ENCODE peak calls at places on chromosome 22, in seven cellular contexts. K is transverse colon, Q is fibroblast of villous mesenchyme, G is epithelial cell of proximal tubule, R is Panc1, T is AG10803, W is H1. I is an unnamed sample.

GRCh38 chr22:19891350-19892248 is 36.9 kb upstream of the GNB1L start:
- DNase-seq in K (no peak), Q (peak), G (no peak), R (no peak), T (peak), W (peak), I (peak)

GRCh38 chr22:26476705-26477340 is 6.8 kb downstream of the HPS4 start:
- DNase-seq in K (no peak), Q (peak), G (no peak), R (no peak), T (peak), W (no peak), I (no peak)

GRCh38 chr22:26669060-26669481 is 11.7 kb downstream of the MIAT start:
- DNase-seq in K (peak), Q (peak), G (no peak), R (no peak), T (peak), W (no peak), I (peak)

GRCh38 chr22:39522567-39523300 is 2.4 kb downstream of the ATF4 start:
- DNase-seq in K (peak), Q (peak), G (no peak), R (no peak), T (peak), W (no peak), I (peak)

GRCh38 chr22:19703869-19704268 is 10.4 kb upstream of the SEPTIN5 start:
- DNase-seq in K (no peak), Q (no peak), G (no peak), R (no peak), T (no peak), W (no peak), I (no peak)

GRCh38 chr22:19178065-19178658 is 374 bp downstream of the SLC25A1 start:
- DNase-seq in K (peak), Q (no peak), G (no peak), R (no peak), T (no peak), W (no peak), I (peak)

GRCh38 chr22:45007946-45008852 is 1.6 kb downstream of the PHF21B start:
- DNase-seq in K (no peak), Q (peak), G (no peak), R (no peak), T (no peak), W (no peak), I (no peak)

GRCh38 chr22:30266445-30267381 is at the start of gene OSM:
- DNase-seq in K (peak), Q (no peak), G (no peak), R (no peak), T (no peak), W (no peak), I (no peak)

GRCh38 chr22:45442120-45442519 is 28.6 kb downstream of the RIBC2 start:
- DNase-seq in K (no peak), Q (peak), G (no peak), R (no peak), T (no peak), W (no peak), I (no peak)

GRCh38 chr22:30036656-30037055 is 43.6 kb upstream of the HORMAD2 start:
- DNase-seq in K (no peak), Q (peak), G (no peak), R (no peak), T (peak), W (no peak), I (peak)

GRCh38 chr22:35947794-35948425 is 80.7 kb downstream of the RBFOX2 start:
- DNase-seq in K (no peak), Q (no peak), G (no peak), R (no peak), T (no peak), W (no peak), I (peak)

GRCh38 chr22:36884314-36885158 is 23.7 kb downstream of the NCF4 start:
- DNase-seq in K (no peak), Q (peak), G (no peak), R (no peak), T (peak), W (no peak), I (no peak)

GRCh38 chr22:41976070-41976901 is 7.0 kb downstream of the SEPTIN3 start:
- DNase-seq in K (peak), Q (no peak), G (no peak), R (no peak), T (no peak), W (no peak), I (no peak)

GRCh38 chr22:19352766-19353165 is 61.2 kb upstream of the CLTCL1 start:
- DNase-seq in K (no peak), Q (no peak), G (no peak), R (no peak), T (no peak), W (no peak), I (no peak)

GRCh38 chr22:24962094-24962493 is 9.6 kb downstream of the KIAA1671 start:
- DNase-seq in K (no peak), Q (no peak), G (no peak), R (no peak), T (no peak), W (no peak), I (no peak)

GRCh38 chr22:45358127-45358526 is 48.4 kb downstream of the FAM118A start:
- DNase-seq in K (no peak), Q (no peak), G (no peak), R (no peak), T (peak), W (no peak), I (peak)

GRCh38 chr22:42635531-42635930 is 4.9 kb downstream of the ATP5MGL start:
- DNase-seq in K (peak), Q (peak), G (peak), R (peak), T (peak), W (no peak), I (peak)

GRCh38 chr22:17972385-17973181 is 51.8 kb downstream of the MICAL3 start:
- DNase-seq in K (no peak), Q (peak), G (no peak), R (no peak), T (peak), W (no peak), I (peak)

GRCh38 chr22:50701428-50702154 is 29.0 kb downstream of the SHANK3 start:
- DNase-seq in K (no peak), Q (no peak), G (no peak), R (no peak), T (no peak), W (no peak), I (no peak)

GRCh38 chr22:28594784-28595324 is 84.8 kb downstream of the TTC28 start:
- DNase-seq in K (no peak), Q (peak), G (peak), R (peak), T (peak), W (no peak), I (peak)

GRCh38 chr22:45690008-45690407 is 18.4 kb downstream of the ATXN10 start:
- DNase-seq in K (no peak), Q (no peak), G (no peak), R (no peak), T (no peak), W (no peak), I (no peak)

GRCh38 chr22:40716116-40716515 is 36.8 kb downstream of the MCHR1 start:
- DNase-seq in K (no peak), Q (peak), G (no peak), R (no peak), T (no peak), W (no peak), I (no peak)

GRCh38 chr22:40718250-40719204 is 39.2 kb downstream of the MCHR1 start:
- DNase-seq in K (no peak), Q (no peak), G (no peak), R (no peak), T (no peak), W (no peak), I (no peak)

GRCh38 chr22:40712311-40712710 is 33.0 kb downstream of the MCHR1 start:
- DNase-seq in K (no peak), Q (no peak), G (no peak), R (no peak), T (no peak), W (no peak), I (no peak)

GRCh38 chr22:40709752-40710413 is 30.6 kb downstream of the MCHR1 start:
- DNase-seq in K (peak), Q (peak), G (no peak), R (no peak), T (peak), W (no peak), I (no peak)

DNA sequence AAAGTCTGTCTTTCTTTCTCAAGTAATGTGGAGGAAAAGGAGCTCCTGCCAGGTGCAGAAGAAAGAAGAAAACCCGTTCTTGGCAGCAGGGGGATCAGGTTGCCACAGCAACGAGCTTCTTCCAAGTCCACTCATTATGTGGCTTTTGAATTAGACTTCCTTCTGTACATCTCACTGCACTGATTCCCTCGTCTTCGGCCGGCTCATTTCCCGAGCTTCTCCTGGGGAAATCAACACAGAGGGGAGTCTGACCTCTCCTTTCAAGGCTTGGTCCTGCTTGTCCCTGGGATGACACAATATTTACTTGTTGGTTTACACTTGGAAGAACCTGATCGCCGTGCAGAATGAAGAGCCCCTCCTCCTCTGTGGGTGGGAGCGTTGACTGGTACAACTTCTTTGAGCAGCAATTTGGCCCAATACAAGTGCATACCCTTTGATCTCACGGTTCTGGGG is 35.3 kb downstream of the MCHR1 start:
- DNase-seq in K (no peak), Q (no peak), G (no peak), R (no peak), T (peak), W (no peak), I (no peak)
- TF ChIP-seq CTCF in K (no peak), Q (no peak), G (no peak), R (no peak), T (no peak), W (no peak), I (no peak)

DNA sequence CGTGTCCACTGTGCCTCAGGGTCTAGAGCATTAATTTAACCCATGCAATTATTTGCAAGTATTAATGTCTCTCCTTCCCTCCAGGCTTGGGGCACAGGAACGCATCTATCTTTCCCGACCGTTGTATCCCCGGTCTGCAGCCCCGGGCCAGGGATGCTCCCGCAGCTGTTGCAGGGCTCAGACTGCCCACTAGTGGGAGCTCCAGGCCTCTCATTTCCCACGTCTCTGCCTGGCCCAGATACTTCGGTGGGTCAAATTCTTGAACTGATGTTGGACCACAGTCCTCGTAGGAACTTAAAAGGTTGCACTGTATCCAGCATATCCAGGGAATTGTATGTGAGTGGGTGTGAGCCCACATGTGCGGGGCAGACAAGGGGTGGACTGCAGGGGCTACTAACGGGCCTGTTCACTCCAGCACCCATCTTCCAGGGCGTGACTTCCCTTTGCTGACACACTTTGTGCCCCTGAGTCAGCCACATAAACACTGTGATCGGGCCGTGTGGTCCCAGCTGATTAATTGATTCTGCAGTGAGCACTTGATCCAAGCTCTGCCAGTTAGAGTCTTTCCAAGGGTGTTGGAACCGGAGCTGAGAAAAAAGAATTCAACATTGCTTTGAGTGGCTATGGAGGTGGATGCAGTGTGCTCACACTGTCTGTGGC is 451.3 kb downstream of the TBC1D22A start:
- DNase-seq in K (peak), Q (peak), G (no peak), R (peak), T (peak), W (no peak), I (peak)
- TF ChIP-seq CTCF in K (peak), Q (peak), G (peak), R (peak), T (peak), W (peak), I (peak)

DNA sequence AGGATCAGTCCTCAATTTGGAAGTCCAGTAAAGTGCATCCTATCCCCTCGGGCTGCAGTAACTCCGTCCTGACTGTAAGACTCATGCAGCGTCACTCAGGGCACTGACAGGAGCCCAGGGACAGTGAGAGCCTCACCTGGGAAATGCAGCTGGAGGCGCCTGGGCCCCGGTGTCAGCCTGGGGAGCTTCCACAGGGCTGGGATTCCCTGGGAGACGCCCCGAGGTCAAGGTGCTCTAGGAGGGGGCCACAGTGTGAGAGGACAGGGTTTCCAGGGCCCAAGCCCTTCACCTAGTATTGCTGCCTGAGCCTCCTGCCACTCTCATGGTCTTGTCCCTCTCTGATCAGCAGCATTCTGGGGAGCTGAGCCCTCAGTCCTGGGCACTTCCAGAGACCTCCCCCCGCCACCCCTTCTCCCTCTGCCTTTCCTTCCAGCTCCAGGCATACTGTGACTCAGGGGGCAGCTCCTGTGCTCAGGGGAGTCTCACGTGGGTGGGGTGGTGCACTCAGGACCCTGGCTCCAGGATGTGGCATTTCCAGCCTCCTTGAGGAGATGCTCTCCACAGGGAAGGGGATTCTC is 99.1 kb upstream of the IGLL5 start:
- DNase-seq in K (no peak), Q (no peak), G (no peak), R (no peak), T (no peak), W (no peak), I (no peak)
- TF ChIP-seq CTCF in K (no peak), Q (no peak), G (no peak), R (peak), T (no peak), W (no peak), I (no peak)

GRCh38 chr22:33922268-33922667 is 2.0 kb upstream of the LARGE1 start:
- DNase-seq in K (peak), Q (no peak), G (no peak), R (no peak), T (no peak), W (no peak), I (no peak)
- TF ChIP-seq CTCF in K (no peak), Q (no peak), G (no peak), R (no peak), T (peak), W (no peak), I (no peak)